ENCODE peak calls at places on chromosomes 1 and 21, in ten cellular contexts. One of them, this sample, is unnamed.

GRCh38 chr21:45335151-45335760 is 47.6 kb upstream of the POFUT2 start:
- DNase-seq in stimulated activated CD4-positive, alpha-beta T cell treated with anti-CD3 and anti-CD28 coated beads, Interleukin-1b, Interleukin-23, amount 100 ng/mL, for 1 hour: no peak
- DNase-seq in GM04504: no peak
- DNase-seq in CD8-positive, alpha-beta T cell: no peak
- DNase-seq in nucleus accumbens: no peak
- DNase-seq in substantia nigra: no peak
- DNase-seq in left colon: peak
- DNase-seq in RPMI7951: no peak
- DNase-seq in BE2C: no peak
- DNase-seq in GDM1: no peak
- DNase-seq in this sample: no peak

GRCh38 chr1:37277366-37277765 is 197.0 kb upstream of the ZC3H12A start:
- DNase-seq in BE2C: no peak
- DNase-seq in left colon: no peak
- DNase-seq in nucleus accumbens: no peak
- DNase-seq in CD8-positive, alpha-beta T cell: no peak
- DNase-seq in stimulated activated CD4-positive, alpha-beta T cell treated with anti-CD3 and anti-CD28 coated beads, Interleukin-1b, Interleukin-23, amount 100 ng/mL, for 1 hour: no peak
- DNase-seq in GM04504: no peak
- DNase-seq in RPMI7951: no peak
- DNase-seq in substantia nigra: no peak
- DNase-seq in GDM1: no peak
- DNase-seq in this sample: no peak

GRCh38 chr1:173527151-173527826 is 50.2 kb downstream of the PRDX6 start:
- DNase-seq in CD8-positive, alpha-beta T cell: no peak
- DNase-seq in nucleus accumbens: no peak
- DNase-seq in GDM1: no peak
- DNase-seq in left colon: no peak
- DNase-seq in BE2C: peak
- DNase-seq in stimulated activated CD4-positive, alpha-beta T cell treated with anti-CD3 and anti-CD28 coated beads, Interleukin-1b, Interleukin-23, amount 100 ng/mL, for 1 hour: no peak
- DNase-seq in substantia nigra: no peak
- DNase-seq in GM04504: no peak
- DNase-seq in RPMI7951: peak
- DNase-seq in this sample: no peak

GRCh38 chr1:230067871-230068814 is 1.1 kb downstream of the GALNT2 start:
- DNase-seq in BE2C: peak
- DNase-seq in CD8-positive, alpha-beta T cell: peak
- DNase-seq in nucleus accumbens: no peak
- DNase-seq in left colon: peak
- DNase-seq in RPMI7951: peak
- DNase-seq in GM04504: no peak
- DNase-seq in stimulated activated CD4-positive, alpha-beta T cell treated with anti-CD3 and anti-CD28 coated beads, Interleukin-1b, Interleukin-23, amount 100 ng/mL, for 1 hour: no peak
- DNase-seq in GDM1: no peak
- DNase-seq in substantia nigra: peak
- DNase-seq in this sample: no peak

GRCh38 chr1:32741417-32742131 is 39.0 kb upstream of the SYNC start:
- DNase-seq in left colon: peak
- DNase-seq in stimulated activated CD4-positive, alpha-beta T cell treated with anti-CD3 and anti-CD28 coated beads, Interleukin-1b, Interleukin-23, amount 100 ng/mL, for 1 hour: no peak
- DNase-seq in BE2C: no peak
- DNase-seq in GM04504: no peak
- DNase-seq in CD8-positive, alpha-beta T cell: no peak
- DNase-seq in GDM1: peak
- DNase-seq in substantia nigra: no peak
- DNase-seq in RPMI7951: peak
- DNase-seq in nucleus accumbens: no peak
- DNase-seq in this sample: no peak

GRCh38 chr1:169928438-169929209 is 34.9 kb upstream of the SCYL3 start:
- DNase-seq in CD8-positive, alpha-beta T cell: no peak
- DNase-seq in RPMI7951: peak
- DNase-seq in BE2C: no peak
- DNase-seq in nucleus accumbens: no peak
- DNase-seq in left colon: no peak
- DNase-seq in GDM1: peak
- DNase-seq in GM04504: peak
- DNase-seq in substantia nigra: no peak
- DNase-seq in stimulated activated CD4-positive, alpha-beta T cell treated with anti-CD3 and anti-CD28 coated beads, Interleukin-1b, Interleukin-23, amount 100 ng/mL, for 1 hour: no peak
- DNase-seq in this sample: no peak

GRCh38 chr1:22709891-22710687 is 550 bp upstream of the EPHB2 start:
- DNase-seq in GDM1: no peak
- DNase-seq in RPMI7951: peak
- DNase-seq in stimulated activated CD4-positive, alpha-beta T cell treated with anti-CD3 and anti-CD28 coated beads, Interleukin-1b, Interleukin-23, amount 100 ng/mL, for 1 hour: no peak
- DNase-seq in substantia nigra: peak
- DNase-seq in nucleus accumbens: peak
- DNase-seq in GM04504: peak
- DNase-seq in CD8-positive, alpha-beta T cell: no peak
- DNase-seq in BE2C: peak
- DNase-seq in left colon: no peak
- DNase-seq in this sample: no peak

GRCh38 chr21:41783476-41784150 is 16.8 kb upstream of the RIPK4 start:
- DNase-seq in substantia nigra: no peak
- DNase-seq in GDM1: peak
- DNase-seq in nucleus accumbens: no peak
- DNase-seq in BE2C: peak
- DNase-seq in CD8-positive, alpha-beta T cell: no peak
- DNase-seq in stimulated activated CD4-positive, alpha-beta T cell treated with anti-CD3 and anti-CD28 coated beads, Interleukin-1b, Interleukin-23, amount 100 ng/mL, for 1 hour: no peak
- DNase-seq in RPMI7951: peak
- DNase-seq in left colon: peak
- DNase-seq in GM04504: peak
- DNase-seq in this sample: no peak

GRCh38 chr1:198540580-198540979 is at the start of gene ATP6V1G3:
- DNase-seq in stimulated activated CD4-positive, alpha-beta T cell treated with anti-CD3 and anti-CD28 coated beads, Interleukin-1b, Interleukin-23, amount 100 ng/mL, for 1 hour: no peak
- DNase-seq in BE2C: no peak
- DNase-seq in GDM1: no peak
- DNase-seq in GM04504: no peak
- DNase-seq in left colon: no peak
- DNase-seq in substantia nigra: no peak
- DNase-seq in CD8-positive, alpha-beta T cell: no peak
- DNase-seq in nucleus accumbens: no peak
- DNase-seq in RPMI7951: no peak
- DNase-seq in this sample: no peak

GRCh38 chr1:155009221-155009711 is 6.7 kb downstream of the ZBTB7B start:
- DNase-seq in RPMI7951: no peak
- DNase-seq in GDM1: no peak
- DNase-seq in substantia nigra: no peak
- DNase-seq in CD8-positive, alpha-beta T cell: no peak
- DNase-seq in left colon: no peak
- DNase-seq in GM04504: no peak
- DNase-seq in BE2C: no peak
- DNase-seq in stimulated activated CD4-positive, alpha-beta T cell treated with anti-CD3 and anti-CD28 coated beads, Interleukin-1b, Interleukin-23, amount 100 ng/mL, for 1 hour: no peak
- DNase-seq in nucleus accumbens: no peak
- DNase-seq in this sample: no peak

GRCh38 chr1:94955767-94956632 is 29.1 kb upstream of the CNN3 start:
- DNase-seq in BE2C: no peak
- DNase-seq in nucleus accumbens: no peak
- DNase-seq in RPMI7951: no peak
- DNase-seq in stimulated activated CD4-positive, alpha-beta T cell treated with anti-CD3 and anti-CD28 coated beads, Interleukin-1b, Interleukin-23, amount 100 ng/mL, for 1 hour: no peak
- DNase-seq in GM04504: no peak
- DNase-seq in GDM1: no peak
- DNase-seq in CD8-positive, alpha-beta T cell: no peak
- DNase-seq in substantia nigra: no peak
- DNase-seq in left colon: no peak
- DNase-seq in this sample: no peak

GRCh38 chr1:91803847-91804545 is 82.0 kb downstream of the TGFBR3 start:
- DNase-seq in BE2C: no peak
- DNase-seq in nucleus accumbens: no peak
- DNase-seq in substantia nigra: no peak
- DNase-seq in stimulated activated CD4-positive, alpha-beta T cell treated with anti-CD3 and anti-CD28 coated beads, Interleukin-1b, Interleukin-23, amount 100 ng/mL, for 1 hour: peak
- DNase-seq in GDM1: peak
- DNase-seq in GM04504: no peak
- DNase-seq in left colon: peak
- DNase-seq in CD8-positive, alpha-beta T cell: peak
- DNase-seq in RPMI7951: peak
- DNase-seq in this sample: peak

GRCh38 chr1:205926636-205927035 is 16.6 kb downstream of the SLC26A9 start:
- DNase-seq in BE2C: no peak
- DNase-seq in stimulated activated CD4-positive, alpha-beta T cell treated with anti-CD3 and anti-CD28 coated beads, Interleukin-1b, Interleukin-23, amount 100 ng/mL, for 1 hour: no peak
- DNase-seq in substantia nigra: no peak
- DNase-seq in CD8-positive, alpha-beta T cell: no peak
- DNase-seq in GDM1: no peak
- DNase-seq in nucleus accumbens: no peak
- DNase-seq in RPMI7951: no peak
- DNase-seq in left colon: no peak
- DNase-seq in GM04504: no peak
- DNase-seq in this sample: no peak

GRCh38 chr21:28991861-28992525 is 684 bp downstream of the LTN1 start:
- DNase-seq in BE2C: no peak
- DNase-seq in stimulated activated CD4-positive, alpha-beta T cell treated with anti-CD3 and anti-CD28 coated beads, Interleukin-1b, Interleukin-23, amount 100 ng/mL, for 1 hour: no peak
- DNase-seq in nucleus accumbens: no peak
- DNase-seq in RPMI7951: no peak
- DNase-seq in GM04504: no peak
- DNase-seq in CD8-positive, alpha-beta T cell: no peak
- DNase-seq in GDM1: no peak
- DNase-seq in substantia nigra: no peak
- DNase-seq in left colon: no peak
- DNase-seq in this sample: no peak

GRCh38 chr21:14736162-14736561 is 190.0 kb upstream of the SAMSN1 start:
- DNase-seq in nucleus accumbens: no peak
- DNase-seq in substantia nigra: no peak
- DNase-seq in RPMI7951: no peak
- DNase-seq in CD8-positive, alpha-beta T cell: no peak
- DNase-seq in GM04504: no peak
- DNase-seq in BE2C: no peak
- DNase-seq in left colon: no peak
- DNase-seq in GDM1: no peak
- DNase-seq in stimulated activated CD4-positive, alpha-beta T cell treated with anti-CD3 and anti-CD28 coated beads, Interleukin-1b, Interleukin-23, amount 100 ng/mL, for 1 hour: no peak
- DNase-seq in this sample: no peak

GRCh38 chr21:32099812-32100416 is 178.9 kb downstream of the MIS18A start:
- DNase-seq in stimulated activated CD4-positive, alpha-beta T cell treated with anti-CD3 and anti-CD28 coated beads, Interleukin-1b, Interleukin-23, amount 100 ng/mL, for 1 hour: no peak
- DNase-seq in nucleus accumbens: no peak
- DNase-seq in left colon: no peak
- DNase-seq in CD8-positive, alpha-beta T cell: no peak
- DNase-seq in BE2C: no peak
- DNase-seq in GM04504: no peak
- DNase-seq in RPMI7951: no peak
- DNase-seq in GDM1: no peak
- DNase-seq in substantia nigra: no peak
- DNase-seq in this sample: no peak

GRCh38 chr1:60173729-60174128 is 100.2 kb upstream of the C1orf87 start:
- DNase-seq in RPMI7951: no peak
- DNase-seq in CD8-positive, alpha-beta T cell: no peak
- DNase-seq in GM04504: no peak
- DNase-seq in nucleus accumbens: no peak
- DNase-seq in GDM1: no peak
- DNase-seq in BE2C: no peak
- DNase-seq in substantia nigra: no peak
- DNase-seq in stimulated activated CD4-positive, alpha-beta T cell treated with anti-CD3 and anti-CD28 coated beads, Interleukin-1b, Interleukin-23, amount 100 ng/mL, for 1 hour: no peak
- DNase-seq in left colon: no peak
- DNase-seq in this sample: no peak

GRCh38 chr1:57188169-57188568 is 222.4 kb upstream of the C8B start:
- DNase-seq in left colon: no peak
- DNase-seq in GM04504: no peak
- DNase-seq in RPMI7951: no peak
- DNase-seq in stimulated activated CD4-positive, alpha-beta T cell treated with anti-CD3 and anti-CD28 coated beads, Interleukin-1b, Interleukin-23, amount 100 ng/mL, for 1 hour: no peak
- DNase-seq in GDM1: no peak
- DNase-seq in substantia nigra: no peak
- DNase-seq in BE2C: no peak
- DNase-seq in nucleus accumbens: no peak
- DNase-seq in CD8-positive, alpha-beta T cell: no peak
- DNase-seq in this sample: no peak

GRCh38 chr1:187872555-187872954 is 1043.8 kb downstream of the PLA2G4A start:
- DNase-seq in nucleus accumbens: no peak
- DNase-seq in BE2C: no peak
- DNase-seq in GDM1: no peak
- DNase-seq in stimulated activated CD4-positive, alpha-beta T cell treated with anti-CD3 and anti-CD28 coated beads, Interleukin-1b, Interleukin-23, amount 100 ng/mL, for 1 hour: no peak
- DNase-seq in substantia nigra: no peak
- DNase-seq in GM04504: no peak
- DNase-seq in RPMI7951: no peak
- DNase-seq in left colon: no peak
- DNase-seq in CD8-positive, alpha-beta T cell: no peak
- DNase-seq in this sample: no peak

This sample was measured in activated naive CD4-positive, alpha-beta T cell.